ENCODE peak calls at places on chromosome 10, in four cellular contexts. J is adrenal gland, S is mucosa of descending colon, G is cardiac fibroblast. Y is an unnamed sample.

GRCh38 chr10:80582561-80582960 is 44.9 kb downstream of the SH2D4B start:
- DNase-seq in S (no peak), G (no peak), J (no peak), Y (no peak)

GRCh38 chr10:77673515-77674140 is 36.0 kb upstream of the KCNMA1 start:
- DNase-seq in G (no peak), J (no peak), S (no peak), Y (no peak)

GRCh38 chr10:132869621-132870020 is 72.7 kb downstream of the CFAP46 start:
- DNase-seq in J (no peak), S (no peak), G (no peak), Y (no peak)

GRCh38 chr10:28963539-28964221 is 286.4 kb downstream of the BAMBI start:
- DNase-seq in S (no peak), J (no peak), G (peak), Y (no peak)

GRCh38 chr10:123236122-123236521 is 81.9 kb downstream of the BUB3 start:
- DNase-seq in S (no peak), J (no peak), G (no peak), Y (no peak)

GRCh38 chr10:88209837-88210552 is 346.6 kb downstream of the PTEN start:
- DNase-seq in G (peak), S (no peak), J (no peak), Y (no peak)

GRCh38 chr10:44280615-44281014 is 104.3 kb downstream of the CXCL12 start:
- DNase-seq in J (no peak), G (no peak), S (no peak), Y (peak)

GRCh38 chr10:33005322-33006282 is 47.6 kb upstream of the ITGB1 start:
- DNase-seq in G (peak), J (peak), S (peak), Y (peak)

GRCh38 chr10:77202857-77203256 is 434.8 kb downstream of the KCNMA1 start:
- DNase-seq in J (no peak), G (no peak), S (no peak), Y (no peak)

GRCh38 chr10:5927306-5927705 is 37.3 kb downstream of the FBH1 start:
- DNase-seq in S (no peak), J (no peak), G (peak), Y (no peak)

GRCh38 chr10:100710151-100710871 is 35.1 kb upstream of the PAX2 start:
- DNase-seq in J (peak), G (no peak), S (no peak), Y (no peak)

GRCh38 chr10:100709146-100709545 is 36.2 kb upstream of the PAX2 start:
- DNase-seq in S (no peak), G (no peak), J (no peak), Y (no peak)

GRCh38 chr10:100707261-100707848 is 38.0 kb upstream of the PAX2 start:
- DNase-seq in S (no peak), G (no peak), J (no peak), Y (no peak)

GRCh38 chr10:100709655-100710054 is 35.7 kb upstream of the PAX2 start:
- DNase-seq in S (no peak), J (no peak), G (no peak), Y (no peak)

DNA sequence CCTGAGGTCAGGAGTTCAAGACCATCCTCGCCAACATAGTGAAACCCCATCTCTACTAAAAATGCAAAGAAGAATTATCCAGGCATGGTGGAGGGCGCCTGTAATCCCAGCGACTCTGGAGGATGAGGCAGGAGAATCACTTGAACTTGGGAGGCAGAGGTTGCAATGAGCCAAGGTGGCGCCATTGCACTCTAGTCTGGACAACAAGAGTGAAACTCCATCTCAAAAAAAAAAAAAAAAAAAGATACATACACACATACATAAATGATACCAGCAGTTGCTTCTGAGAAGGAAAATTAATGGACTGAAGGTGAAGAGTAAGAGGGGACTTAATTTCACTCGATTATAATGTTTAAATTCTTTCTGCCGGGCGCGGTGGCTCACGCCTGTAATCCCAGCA is 40.2 kb upstream of the PAX2 start:
- DNase-seq in J (no peak), G (no peak), S (no peak), Y (no peak)
- TF ChIP-seq CTCF in J (no peak), G (no peak), S (no peak), Y (no peak)

DNA sequence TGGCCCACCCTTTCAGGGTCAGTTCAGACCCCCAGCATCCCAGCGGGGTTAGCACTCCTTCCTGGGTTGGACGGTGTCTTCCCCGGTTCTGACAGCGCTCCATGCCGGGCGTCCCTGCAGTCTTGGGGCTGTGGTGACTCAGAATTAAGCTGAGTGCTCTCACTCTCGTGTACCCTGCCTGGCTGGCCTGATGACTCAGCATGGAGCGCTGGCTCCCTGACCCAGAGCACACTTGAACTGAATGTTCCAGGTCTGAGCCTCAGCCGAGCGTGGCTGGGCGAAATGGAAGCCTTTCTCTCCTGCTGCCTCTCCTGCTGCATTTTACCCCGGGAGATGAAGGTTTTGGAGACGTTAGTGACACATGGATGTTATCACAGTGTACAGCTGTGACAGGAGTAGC is 7.1 kb downstream of the BAG3 start:
- DNase-seq in G (peak), J (peak), S (peak), Y (peak)
- H3K4me3 ChIP-seq in G (peak), J (no peak), S (no peak), Y (peak)

GRCh38 chr10:94363251-94363565 is 469 bp upstream of the NOC3L start:
- DNase-seq in S (no peak), G (no peak), J (no peak), Y (no peak)
- TF ChIP-seq CTCF in S (no peak), G (no peak), J (no peak), Y (no peak)

GRCh38 chr10:17348111-17349008 is 106.0 kb downstream of the ST8SIA6 start:
- DNase-seq in J (peak), G (peak), S (peak), Y (peak)
- H3K4me3 ChIP-seq in J (peak), G (peak), S (no peak), Y (peak)